ENCODE peak calls at places on chromosomes 13 and 19, in seven cellular contexts. Y is nephron progenitor cell; I is AG09319; N is AG09309; X is CD8-positive, alpha-beta T cell; O is transverse colon; H is lower leg skin. Z is an unnamed sample.

GRCh38 chr13:75818181-75819110 is 182.3 kb downstream of the LMO7 start:
- DNase-seq in Y (no peak), I (no peak), N (no peak), X (no peak), O (no peak), H (no peak), Z (no peak)

GRCh38 chr19:459724-460511 is 915 bp downstream of the SHC2 start:
- DNase-seq in Y (peak; percentile 83), I (no peak), N (no peak), X (peak; percentile 15), O (peak; percentile 60), H (no peak), Z (peak; percentile 78)

GRCh38 chr19:13978306-13978705 is 26.0 kb downstream of the DCAF15 start:
- DNase-seq in Y (peak; percentile 92), I (no peak), N (no peak), X (no peak), O (peak; percentile 81), H (peak; percentile 79), Z (peak; percentile 91)

GRCh38 chr13:93260591-93260990 is 34.0 kb downstream of the GPC6 start:
- DNase-seq in Y (no peak), I (no peak), N (no peak), X (no peak), O (no peak), H (no peak), Z (no peak)

GRCh38 chr13:73428137-73428536 is 369.3 kb downstream of the KLF5 start:
- DNase-seq in Y (no peak), I (peak; percentile 4), N (no peak), X (no peak), O (no peak), H (no peak), Z (no peak)

GRCh38 chr19:7138402-7138801 is 68.9 kb downstream of the ZNF557 start:
- DNase-seq in Y (no peak), I (no peak), N (no peak), X (no peak), O (no peak), H (no peak), Z (no peak)

GRCh38 chr19:1647664-1648155 is 4.7 kb downstream of the TCF3 start:
- DNase-seq in Y (no peak), I (no peak), N (no peak), X (no peak), O (no peak), H (no peak), Z (no peak)

GRCh38 chr19:14081797-14082674 is 3.5 kb downstream of the C19orf67 start:
- DNase-seq in Y (no peak), I (no peak), N (no peak), X (no peak), O (peak; percentile 48), H (peak; percentile 50), Z (no peak)

GRCh38 chr13:113491418-113491883 is 940 bp upstream of the DCUN1D2 start:
- DNase-seq in Y (peak; percentile 54), I (no peak), N (no peak), X (no peak), O (peak; percentile 33), H (peak; percentile 29), Z (no peak)

GRCh38 chr19:5394907-5395505 is 54.4 kb upstream of the PTPRS start:
- DNase-seq in Y (peak; percentile 58), I (no peak), N (no peak), X (no peak), O (no peak), H (no peak), Z (no peak)

GRCh38 chr13:53941588-53942190 is 913.1 kb downstream of the OLFM4 start:
- DNase-seq in Y (no peak), I (no peak), N (no peak), X (no peak), O (no peak), H (no peak), Z (no peak)

GRCh38 chr19:9862897-9863296 is 27.8 kb downstream of the PIN1 start:
- DNase-seq in Y (no peak), I (no peak), N (no peak), X (no peak), O (no peak), H (no peak), Z (no peak)

GRCh38 chr13:95479706-95480105 is 72.8 kb upstream of the CLDN10 start:
- DNase-seq in Y (no peak), I (no peak), N (no peak), X (no peak), O (no peak), H (no peak), Z (no peak)

GRCh38 chr13:109914111-109914510 is 127.7 kb upstream of the IRS2 start:
- DNase-seq in Y (no peak), I (no peak), N (no peak), X (no peak), O (no peak), H (no peak), Z (no peak)

DNA sequence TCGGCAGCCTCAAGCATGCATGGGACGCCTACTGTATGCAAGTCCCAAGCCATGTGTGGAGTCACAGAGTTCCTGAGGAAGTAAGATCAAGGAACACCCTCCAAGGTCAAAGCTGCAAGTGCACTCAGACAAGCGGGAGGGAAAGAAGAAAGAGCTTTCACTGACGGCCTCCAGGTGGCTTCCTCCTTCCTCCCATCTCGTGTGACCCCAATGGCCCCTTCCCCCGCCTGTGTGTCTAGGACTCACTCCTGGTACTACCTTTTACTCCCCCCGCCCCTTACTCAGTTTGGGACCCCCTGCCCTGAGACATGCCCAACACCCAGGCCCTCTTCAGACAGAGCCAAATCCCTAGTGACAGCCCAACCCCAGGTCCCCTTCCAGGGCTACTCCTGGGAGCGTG is 6.0 kb downstream of the HAUS8 start:
- DNase-seq in Y (no peak), I (no peak), N (no peak), X (no peak), O (no peak), H (no peak), Z (no peak)
- TF ChIP-seq CTCF in Y (no peak), I (no peak), N (no peak), X (no peak), O (no peak), H (no peak), Z (no peak)

GRCh38 chr19:49475191-49475932 is 1.3 kb downstream of the FLT3LG start:
- DNase-seq in Y (no peak), I (no peak), N (no peak), X (no peak), O (no peak), H (no peak), Z (no peak)

GRCh38 chr19:49473868-49474544 is at the start of gene FLT3LG:
- DNase-seq in Y (peak; percentile 73), I (no peak), N (peak; percentile 34), X (peak; percentile 83), O (peak; percentile 83), H (no peak), Z (peak; percentile 60)

GRCh38 chr19:49472936-49473335 is 1.1 kb upstream of the FLT3LG start:
- DNase-seq in Y (no peak), I (no peak), N (no peak), X (no peak), O (no peak), H (no peak), Z (no peak)

GRCh38 chr19:49474545-49474930 is 523 bp downstream of the FLT3LG start:
- DNase-seq in Y (no peak), I (no peak), N (no peak), X (no peak), O (no peak), H (no peak), Z (no peak)

GRCh38 chr19:49475995-49476880 is 2.2 kb downstream of the FLT3LG start:
- DNase-seq in Y (peak; percentile 86), I (no peak), N (no peak), X (no peak), O (no peak), H (no peak), Z (peak; percentile 73)
- TF ChIP-seq CTCF in Y (peak; percentile 60), I (peak; percentile 64), N (peak; percentile 59), X (peak; percentile 61), O (peak; percentile 19), H (no peak), Z (peak; percentile 22)

GRCh38 chr19:34644991-34645461 is 31.9 kb downstream of the SCGB2B2 start:
- DNase-seq in Y (no peak), I (no peak), N (no peak), X (no peak), O (no peak), H (no peak), Z (no peak)
- TF ChIP-seq CTCF in Y (no peak), I (no peak), N (no peak), X (no peak), O (no peak), H (no peak), Z (no peak)

GRCh38 chr19:48341006-48341405 is 15.7 kb downstream of the EMP3 start:
- DNase-seq in Y (no peak), I (no peak), N (no peak), X (no peak), O (no peak), H (peak; percentile 55), Z (no peak)

GRCh38 chr19:48341515-48342413 is 16.4 kb downstream of the EMP3 start:
- DNase-seq in Y (no peak), I (no peak), N (no peak), X (no peak), O (no peak), H (no peak), Z (no peak)

GRCh38 chr19:48338253-48338755 is 13.0 kb downstream of the EMP3 start:
- DNase-seq in Y (no peak), I (no peak), N (no peak), X (no peak), O (no peak), H (no peak), Z (no peak)

GRCh38 chr19:48342414-48342738 is 17.0 kb downstream of the EMP3 start:
- DNase-seq in Y (no peak), I (no peak), N (no peak), X (no peak), O (no peak), H (no peak), Z (no peak)

GRCh38 chr19:48338802-48339660 is 13.7 kb downstream of the EMP3 start:
- DNase-seq in Y (no peak), I (no peak), N (no peak), X (no peak), O (no peak), H (no peak), Z (no peak)
- TF ChIP-seq CTCF in Y (no peak), I (no peak), N (no peak), X (no peak), O (no peak), H (no peak), Z (no peak)

DNA sequence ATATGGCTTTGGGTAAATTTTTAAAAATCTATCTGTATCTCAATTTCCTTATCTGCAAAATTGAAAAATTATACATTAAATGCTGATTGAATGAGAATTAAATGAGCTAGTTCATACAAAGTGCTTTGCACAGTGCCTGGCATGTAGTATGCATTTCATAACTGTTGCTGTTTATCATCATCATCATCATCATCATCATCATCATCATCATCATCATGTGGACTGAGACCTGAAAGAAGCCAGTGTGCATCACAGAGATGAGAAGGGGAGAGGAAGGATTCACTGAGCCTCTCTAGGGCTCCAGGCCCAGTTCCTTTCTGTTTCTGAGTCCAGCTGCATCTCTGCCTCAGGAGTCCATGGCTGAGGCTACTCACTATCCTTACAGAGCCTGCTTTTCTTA is 6.9 kb upstream of the ZC3H13 start:
- DNase-seq in Y (no peak), I (no peak), N (no peak), X (no peak), O (no peak), H (no peak), Z (no peak)
- TF ChIP-seq CTCF in Y (no peak), I (no peak), N (no peak), X (no peak), O (no peak), H (no peak), Z (no peak)

GRCh38 chr13:49908637-49909036 is 27.5 kb downstream of the SPRYD7 start:
- DNase-seq in Y (no peak), I (no peak), N (no peak), X (no peak), O (no peak), H (no peak), Z (no peak)
- TF ChIP-seq CTCF in Y (no peak), I (no peak), N (no peak), X (no peak), O (no peak), H (no peak), Z (no peak)